ENCODE peak calls at places on chromosomes 2 and 18, in four cellular contexts. X is SK-N-SH, B is GM12878, S is K562. P is an unnamed sample.

GRCh38 chr2:105488198-105488757 is 89.4 kb upstream of the FHL2 start:
- DNase-seq in S (no peak), B (no peak), X (no peak), P (no peak)

GRCh38 chr18:76581261-76581660 is 86.2 kb upstream of the ZNF516 start:
- DNase-seq in S (no peak), X (no peak), B (no peak), P (no peak)

GRCh38 chr18:489244-490023 is 11.1 kb downstream of the COLEC12 start:
- DNase-seq in S (no peak), X (no peak), B (no peak), P (no peak)

GRCh38 chr2:25388491-25388890 is 46.8 kb upstream of the DNMT3A start:
- DNase-seq in S (no peak), B (no peak), X (no peak), P (no peak)

GRCh38 chr2:202610367-202610766 is 24.4 kb upstream of the FAM117B start:
- DNase-seq in X (no peak), B (no peak), S (no peak), P (no peak)

GRCh38 chr2:222076978-222077690 is 221.7 kb downstream of the PAX3 start:
- DNase-seq in S (no peak), B (no peak), X (no peak), P (no peak)

GRCh38 chr2:67412424-67412823 is 15.3 kb downstream of the ETAA1 start:
- DNase-seq in B (no peak), S (no peak), X (no peak), P (no peak)

GRCh38 chr2:36405183-36405582 is 49.6 kb downstream of the CRIM1 start:
- DNase-seq in X (no peak), B (no peak), S (no peak), P (no peak)

GRCh38 chr18:58135170-58135569 is 91.1 kb downstream of the NEDD4L start:
- DNase-seq in X (no peak), S (no peak), B (peak), P (no peak)

DNA sequence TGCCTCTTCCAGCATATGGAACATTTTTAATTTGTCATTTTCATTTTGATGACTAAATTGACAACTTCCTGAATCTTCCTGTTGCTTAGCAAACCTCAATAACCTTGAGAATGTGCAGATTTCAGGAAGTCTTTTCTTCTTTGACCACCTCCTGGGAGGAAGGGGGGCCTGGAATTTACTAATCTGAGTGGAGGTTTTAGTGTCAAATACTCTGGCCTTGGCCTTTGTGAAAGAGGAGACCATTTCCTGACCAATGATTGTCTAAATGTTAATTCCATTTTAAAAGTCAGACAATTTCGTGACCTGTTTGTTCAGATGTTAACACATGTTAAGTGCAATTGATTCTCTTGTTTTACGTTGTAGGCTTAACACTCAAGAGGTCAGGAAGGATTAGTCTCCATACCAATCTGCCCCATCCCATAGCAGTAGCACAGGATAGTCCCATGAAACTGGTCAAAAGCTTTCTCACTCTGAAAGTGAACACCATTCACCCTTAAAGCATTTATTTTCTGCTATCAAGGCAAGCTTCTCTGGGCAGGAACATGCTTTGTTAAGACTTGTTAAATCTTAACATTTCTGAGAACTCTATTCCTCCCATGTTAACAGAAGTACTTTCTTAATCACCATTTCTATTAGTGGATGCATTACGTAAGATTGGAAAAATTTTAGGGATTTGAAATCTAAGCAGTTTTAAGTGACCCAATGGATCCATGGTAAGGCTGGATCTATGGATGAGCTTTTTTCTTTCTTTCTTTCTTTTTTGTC is 219.6 kb downstream of the RND3 start:
- DNase-seq in X (no peak), S (no peak), B (no peak), P (no peak)
- TF ChIP-seq JUND in X (no peak), S (no peak), B (no peak), P (no peak)

GRCh38 chr2:7915302-7916200 is 766.3 kb upstream of the ID2 start:
- DNase-seq in S (no peak), X (no peak), B (no peak), P (no peak)

GRCh38 chr2:7911196-7911595 is 770.7 kb upstream of the ID2 start:
- DNase-seq in S (no peak), X (no peak), B (no peak), P (no peak)

GRCh38 chr2:7913956-7914355 is 767.9 kb upstream of the ID2 start:
- DNase-seq in B (no peak), S (no peak), X (no peak), P (no peak)

GRCh38 chr2:7907041-7907440 is 774.8 kb upstream of the ID2 start:
- DNase-seq in X (no peak), S (no peak), B (no peak), P (no peak)

GRCh38 chr2:7910752-7911151 is 771.1 kb upstream of the ID2 start:
- DNase-seq in S (no peak), B (no peak), X (no peak), P (no peak)
- TF ChIP-seq JUND in S (no peak), B (no peak), X (no peak), P (no peak)

GRCh38 chr2:47782557-47783490 is at the start of gene MSH6:
- DNase-seq in B (peak), S (peak), X (peak), P (peak)

GRCh38 chr2:47783491-47784330 is 766 bp downstream of the MSH6 start:
- DNase-seq in X (peak), S (peak), B (peak), P (peak)

GRCh38 chr2:47784349-47784851 is 1.5 kb downstream of the MSH6 start:
- DNase-seq in X (no peak), B (no peak), S (no peak), P (no peak)

GRCh38 chr2:47785986-47786385 is 3.0 kb downstream of the MSH6 start:
- DNase-seq in S (no peak), B (no peak), X (no peak), P (peak)
- TF ChIP-seq JUND in S (no peak), B (no peak), X (no peak), P (no peak)

GRCh38 chr18:51639541-51639940 is 442.1 kb upstream of the MEX3C start:
- DNase-seq in B (no peak), S (no peak), X (no peak), P (no peak)
- TF ChIP-seq JUND in B (no peak), S (no peak), X (no peak), P (no peak)

P was measured in T47D.